ENCODE peak calls at places on chromosomes 11 and 22, in four cellular contexts. H is HCT116, D is uterus, I is stomach. L is an unnamed sample.

GRCh38 chr11:17508306-17508705 is 31.7 kb upstream of the ABCC8 start:
- DNase-seq in D (no peak), I (no peak), H (no peak), L (no peak)

GRCh38 chr11:76280882-76281557 is 74.7 kb upstream of the WNT11 start:
- DNase-seq in I (no peak), H (no peak), D (no peak), L (no peak)

GRCh38 chr11:121533556-121534050 is 80.8 kb upstream of the SORL1-AS1 start:
- DNase-seq in H (no peak), D (no peak), I (no peak), L (no peak)

GRCh38 chr11:122655527-122656072 is at the start of gene UBASH3B:
- DNase-seq in D (peak), I (peak), H (peak), L (peak)

GRCh38 chr11:75352417-75353206 is 1.2 kb upstream of the ARRB1 start:
- DNase-seq in H (no peak), D (no peak), I (peak), L (no peak)

GRCh38 chr22:17785185-17786184 is 11.2 kb upstream of the BID start:
- DNase-seq in D (no peak), H (peak), I (peak), L (peak)

GRCh38 chr11:8327761-8328192 is 64.1 kb upstream of the LMO1 start:
- DNase-seq in I (no peak), H (no peak), D (no peak), L (no peak)

GRCh38 chr22:32999039-32999861 is 58.9 kb downstream of the SYN3 start:
- DNase-seq in D (no peak), H (no peak), I (no peak), L (no peak)

GRCh38 chr11:72618801-72619200 is 55.4 kb downstream of the PDE2A start:
- DNase-seq in H (no peak), D (peak), I (no peak), L (no peak)

GRCh38 chr11:106012744-106013143 is 9.3 kb downstream of the MSANTD4 start:
- DNase-seq in D (no peak), H (no peak), I (no peak), L (peak)

GRCh38 chr11:119536801-119537200 is 113.8 kb upstream of the THY1 start:
- DNase-seq in I (no peak), H (no peak), D (no peak), L (no peak)

GRCh38 chr11:65058012-65058411 is 341 bp downstream of the NAALADL1 start:
- DNase-seq in D (no peak), I (no peak), H (no peak), L (no peak)

GRCh38 chr11:93651052-93651451 is 10.4 kb upstream of the CEP295 start:
- DNase-seq in H (no peak), I (no peak), D (no peak), L (no peak)

GRCh38 chr22:36362819-36363377 is 24.9 kb downstream of the MYH9 start:
- DNase-seq in H (no peak), I (no peak), D (no peak), L (peak)

GRCh38 chr11:8213390-8213789 is 44.6 kb upstream of the RIC3 start:
- DNase-seq in H (no peak), I (no peak), D (no peak), L (no peak)

GRCh38 chr22:31162015-31162765 is 2.2 kb downstream of the RNF185 start:
- DNase-seq in I (no peak), H (no peak), D (no peak), L (no peak)

GRCh38 chr22:19867617-19868016 is 12.9 kb upstream of the GNB1L start:
- DNase-seq in D (no peak), H (no peak), I (no peak), L (no peak)

GRCh38 chr22:49269371-49269770 is 558.3 kb downstream of the BRD1 start:
- DNase-seq in D (no peak), I (no peak), H (no peak), L (no peak)

GRCh38 chr11:93652161-93652597 is 9.3 kb upstream of the CEP295 start:
- DNase-seq in D (no peak), I (no peak), H (no peak), L (peak)

GRCh38 chr11:75199412-75199955 is 41.1 kb upstream of the TPBGL start:
- DNase-seq in H (no peak), I (no peak), D (no peak), L (no peak)

GRCh38 chr11:121881806-121882205 is 234.2 kb downstream of the BLID start:
- DNase-seq in I (no peak), H (no peak), D (no peak), L (no peak)

GRCh38 chr11:34454308-34455032 is 15.7 kb downstream of the CAT start:
- DNase-seq in I (no peak), H (no peak), D (no peak), L (no peak)

GRCh38 chr11:68783216-68783821 is 32.0 kb upstream of the TESMIN start:
- DNase-seq in H (no peak), D (no peak), I (no peak), L (no peak)

GRCh38 chr11:3206128-3206921 is 12.3 kb downstream of the MRGPRG start:
- DNase-seq in I (no peak), H (no peak), D (no peak), L (no peak)

GRCh38 chr11:75078233-75078632 is 18.4 kb downstream of the OR2AT4 start:
- DNase-seq in I (no peak), D (no peak), H (peak), L (no peak)

GRCh38 chr11:115741376-115741775 is 237.2 kb upstream of the CADM1 start:
- DNase-seq in D (no peak), I (no peak), H (no peak), L (no peak)

GRCh38 chr11:72781313-72782080 is 12.3 kb downstream of the STARD10 start:
- DNase-seq in D (no peak), I (peak), H (no peak), L (no peak)

GRCh38 chr11:43931717-43932039 is 10.8 kb upstream of the C11orf96 start:
- DNase-seq in I (no peak), D (no peak), H (no peak), L (no peak)

GRCh38 chr11:94638902-94639373 is 71.8 kb downstream of the PIWIL4 start:
- DNase-seq in H (no peak), I (no peak), D (no peak), L (no peak)

GRCh38 chr22:23069502-23070357 is 589 bp upstream of the GNAZ start:
- DNase-seq in D (peak), H (peak), I (peak), L (peak)

GRCh38 chr22:44332946-44333345 is 20.2 kb upstream of the SHISAL1 start:
- DNase-seq in I (no peak), H (no peak), D (no peak), L (no peak)

GRCh38 chr11:12187399-12187798 is 77.0 kb downstream of the MICAL2 start:
- DNase-seq in H (no peak), I (no peak), D (no peak), L (no peak)

GRCh38 chr11:36583667-36584066 is 10.6 kb upstream of the IFTAP start:
- DNase-seq in I (no peak), D (no peak), H (no peak), L (no peak)

GRCh38 chr11:35290876-35291275 is 128.5 kb downstream of the SLC1A2 start:
- DNase-seq in I (no peak), D (no peak), H (no peak), L (no peak)

GRCh38 chr11:67401495-67402191 is at the start of gene PPP1CA:
- DNase-seq in I (peak), D (peak), H (peak), L (peak)
- TF ChIP-seq POLR2A in I (no peak), D (peak), H (peak), L (peak)

GRCh38 chr22:50282361-50283144 is 12.4 kb upstream of the MAPK11 start:
- DNase-seq in H (peak), I (peak), D (no peak), L (no peak)
- TF ChIP-seq POLR2A in H (no peak), I (no peak), D (no peak), L (no peak)

DNA sequence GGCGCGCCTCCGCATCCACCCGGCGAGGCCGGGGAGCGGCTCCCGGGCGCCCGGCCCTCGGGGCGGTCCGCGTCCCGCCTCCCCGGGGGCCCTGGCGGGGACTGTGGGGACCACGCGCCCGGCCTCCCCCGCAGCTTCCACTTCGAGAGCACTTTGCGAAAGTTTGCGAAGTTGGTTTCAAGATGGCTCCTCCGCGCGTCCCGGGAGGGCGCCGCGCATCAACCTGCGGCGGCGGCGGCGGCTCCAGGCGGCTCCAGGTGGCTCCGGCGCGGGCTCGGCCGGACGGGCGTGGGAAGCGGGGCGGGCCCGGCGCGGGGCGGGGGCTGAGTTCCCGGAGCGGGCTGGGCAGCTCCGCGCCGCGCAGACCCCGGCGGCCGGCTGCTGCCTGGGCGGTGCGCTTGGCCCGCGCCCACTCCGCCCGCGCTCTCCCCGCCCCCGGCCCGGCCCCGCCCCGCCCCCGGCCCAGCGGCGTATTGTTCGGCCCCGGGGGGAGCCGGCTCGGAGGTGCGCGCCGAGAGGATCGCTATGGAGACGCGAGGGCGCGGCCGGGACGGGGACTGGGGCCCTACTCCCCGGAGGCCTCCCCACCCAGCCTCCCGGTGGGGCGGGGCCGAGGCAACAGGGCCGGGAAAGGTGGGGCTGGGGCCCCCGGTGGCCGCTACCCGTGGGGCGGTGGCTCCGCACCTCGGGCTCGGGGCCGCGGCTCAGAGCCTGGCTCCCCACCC is at the start of gene CELSR1:
- DNase-seq in I (peak), H (no peak), D (no peak), L (no peak)
- TF ChIP-seq POLR2A in I (no peak), H (no peak), D (no peak), L (no peak)

DNA sequence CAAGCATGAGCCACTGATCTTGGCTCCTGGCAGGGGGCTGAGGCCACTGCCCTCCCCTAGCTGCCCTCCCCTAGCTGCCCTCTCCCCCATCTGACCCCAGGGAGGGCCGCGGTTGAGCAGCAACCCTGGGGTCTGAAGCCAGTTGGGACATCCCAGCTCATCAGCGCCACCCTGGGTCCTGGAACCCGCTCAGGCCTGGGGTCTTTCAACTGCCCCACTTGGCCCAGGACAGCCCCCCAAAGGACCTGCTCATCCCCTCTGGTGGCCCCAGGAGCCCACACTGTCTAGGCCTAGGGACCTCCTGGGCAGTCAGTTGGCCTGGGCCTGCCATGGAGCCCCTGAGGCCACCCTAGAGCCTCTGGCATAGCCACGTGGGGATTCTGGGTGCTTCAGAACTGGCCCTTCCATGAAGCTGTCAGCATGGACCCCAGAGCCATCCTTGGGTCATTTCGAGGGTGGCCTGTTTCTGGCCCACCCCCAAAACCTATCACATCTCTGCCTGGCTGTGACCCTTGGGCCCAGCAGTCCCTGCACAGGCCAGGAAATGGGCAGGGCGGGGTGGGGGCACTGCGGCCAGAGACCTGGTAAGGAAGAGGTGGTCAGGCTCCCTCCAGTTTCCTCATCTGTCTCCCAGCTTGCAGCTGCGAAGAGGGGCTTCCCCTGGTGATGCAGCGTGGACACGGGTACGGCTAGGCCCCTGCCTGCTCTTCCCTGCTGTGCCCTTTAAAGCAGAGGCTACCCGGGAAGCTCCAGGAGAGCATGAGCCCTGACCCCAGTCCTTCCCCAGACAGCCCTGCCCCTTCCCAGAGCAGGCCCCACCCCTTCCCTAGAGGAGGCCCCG is 37.9 kb downstream of the MUC2 start:
- DNase-seq in I (no peak), D (no peak), H (no peak), L (no peak)
- TF ChIP-seq POLR2A in I (no peak), D (no peak), H (no peak), L (no peak)

L was measured in erythroblast.